ENCODE peak calls at places on chromosomes 2 and 18, in seven cellular contexts. One of them, this sample, is unnamed.

GRCh38 chr2:5925620-5926019 is 233.4 kb downstream of the SOX11 start:
- DNase-seq in astrocyte of the cerebellum: no peak
- DNase-seq in fibroblast of lung: no peak
- DNase-seq in fibroblast of the aortic adventitia: no peak
- DNase-seq in mammary epithelial cell: no peak
- DNase-seq in K562: no peak
- DNase-seq in GM12865: no peak
- DNase-seq in this sample: no peak

GRCh38 chr2:8416836-8417832 is 264.7 kb upstream of the ID2 start:
- DNase-seq in mammary epithelial cell: no peak
- DNase-seq in K562: no peak
- DNase-seq in astrocyte of the cerebellum: no peak
- DNase-seq in fibroblast of lung: no peak
- DNase-seq in GM12865: no peak
- DNase-seq in fibroblast of the aortic adventitia: no peak
- DNase-seq in this sample: no peak

GRCh38 chr2:83462881-83463280 is 996.2 kb downstream of the SUCLG1 start:
- DNase-seq in K562: no peak
- DNase-seq in fibroblast of lung: no peak
- DNase-seq in fibroblast of the aortic adventitia: no peak
- DNase-seq in astrocyte of the cerebellum: no peak
- DNase-seq in GM12865: no peak
- DNase-seq in mammary epithelial cell: no peak
- DNase-seq in this sample: no peak

GRCh38 chr18:37962316-37962966 is 396.8 kb upstream of the CELF4 start:
- DNase-seq in GM12865: no peak
- DNase-seq in mammary epithelial cell: no peak
- DNase-seq in astrocyte of the cerebellum: no peak
- DNase-seq in K562: no peak
- DNase-seq in fibroblast of the aortic adventitia: no peak
- DNase-seq in fibroblast of lung: no peak
- DNase-seq in this sample: no peak

GRCh38 chr2:11004206-11004605 is 92.5 kb downstream of the KCNF1 start:
- DNase-seq in astrocyte of the cerebellum: peak; percentile 26
- DNase-seq in fibroblast of lung: peak; percentile 42
- DNase-seq in GM12865: no peak
- DNase-seq in fibroblast of the aortic adventitia: peak; percentile 21
- DNase-seq in K562: no peak
- DNase-seq in mammary epithelial cell: peak; percentile 76
- DNase-seq in this sample: no peak

GRCh38 chr2:207167129-207167923 is 1.6 kb upstream of the KLF7 start:
- DNase-seq in astrocyte of the cerebellum: no peak
- DNase-seq in K562: no peak
- DNase-seq in fibroblast of lung: peak; percentile 83
- DNase-seq in GM12865: peak; percentile 59
- DNase-seq in mammary epithelial cell: peak; percentile 57
- DNase-seq in fibroblast of the aortic adventitia: peak; percentile 73
- DNase-seq in this sample: no peak

GRCh38 chr2:239114119-239114581 is 266.3 kb downstream of the TWIST2 start:
- DNase-seq in GM12865: no peak
- DNase-seq in astrocyte of the cerebellum: peak; percentile 20
- DNase-seq in fibroblast of the aortic adventitia: peak; percentile 56
- DNase-seq in mammary epithelial cell: no peak
- DNase-seq in fibroblast of lung: peak; percentile 34
- DNase-seq in K562: no peak
- DNase-seq in this sample: no peak

GRCh38 chr2:162060522-162060921 is 13.5 kb downstream of the DPP4 start:
- DNase-seq in mammary epithelial cell: no peak
- DNase-seq in astrocyte of the cerebellum: no peak
- DNase-seq in GM12865: no peak
- DNase-seq in fibroblast of the aortic adventitia: no peak
- DNase-seq in K562: no peak
- DNase-seq in fibroblast of lung: no peak
- DNase-seq in this sample: no peak

GRCh38 chr2:46014911-46015654 is 282.1 kb upstream of the EPAS1 start:
- DNase-seq in astrocyte of the cerebellum: no peak
- DNase-seq in fibroblast of lung: peak; percentile 36
- DNase-seq in fibroblast of the aortic adventitia: peak; percentile 67
- DNase-seq in GM12865: no peak
- DNase-seq in mammary epithelial cell: no peak
- DNase-seq in K562: no peak
- DNase-seq in this sample: no peak

GRCh38 chr2:232332940-232333259 is 45.7 kb upstream of the ALPP start:
- DNase-seq in K562: no peak
- DNase-seq in fibroblast of lung: no peak
- DNase-seq in fibroblast of the aortic adventitia: no peak
- DNase-seq in mammary epithelial cell: no peak
- DNase-seq in GM12865: no peak
- DNase-seq in astrocyte of the cerebellum: no peak
- DNase-seq in this sample: no peak

GRCh38 chr2:232335859-232336215 is 42.7 kb upstream of the ALPP start:
- DNase-seq in K562: no peak
- DNase-seq in astrocyte of the cerebellum: no peak
- DNase-seq in GM12865: no peak
- DNase-seq in mammary epithelial cell: no peak
- DNase-seq in fibroblast of the aortic adventitia: no peak
- DNase-seq in fibroblast of lung: no peak
- DNase-seq in this sample: no peak

GRCh38 chr2:232331071-232331470 is 47.5 kb upstream of the ALPP start:
- DNase-seq in K562: no peak
- DNase-seq in fibroblast of the aortic adventitia: no peak
- DNase-seq in fibroblast of lung: peak; percentile 39
- DNase-seq in mammary epithelial cell: no peak
- DNase-seq in astrocyte of the cerebellum: no peak
- DNase-seq in GM12865: no peak
- DNase-seq in this sample: no peak

GRCh38 chr2:232336241-232336736 is 42.3 kb upstream of the ALPP start:
- DNase-seq in fibroblast of lung: no peak
- DNase-seq in K562: no peak
- DNase-seq in fibroblast of the aortic adventitia: no peak
- DNase-seq in mammary epithelial cell: no peak
- DNase-seq in astrocyte of the cerebellum: no peak
- DNase-seq in GM12865: no peak
- DNase-seq in this sample: no peak

GRCh38 chr2:232333361-232334135 is 45.0 kb upstream of the ALPP start:
- DNase-seq in fibroblast of lung: no peak
- DNase-seq in K562: peak; percentile 21
- DNase-seq in fibroblast of the aortic adventitia: no peak
- DNase-seq in astrocyte of the cerebellum: no peak
- DNase-seq in GM12865: no peak
- DNase-seq in mammary epithelial cell: peak; percentile 73
- DNase-seq in this sample: no peak
- TF ChIP-seq CTCF in fibroblast of lung: peak; percentile 20
- TF ChIP-seq CTCF in K562: peak; percentile 32
- TF ChIP-seq CTCF in fibroblast of the aortic adventitia: peak; percentile 56
- TF ChIP-seq CTCF in astrocyte of the cerebellum: peak; percentile 73
- TF ChIP-seq CTCF in GM12865: peak; percentile 37
- TF ChIP-seq CTCF in mammary epithelial cell: peak; percentile 56
- TF ChIP-seq CTCF in this sample: peak; percentile 50

GRCh38 chr2:949384-949893 is 1.2 kb upstream of the SNTG2 start:
- DNase-seq in astrocyte of the cerebellum: no peak
- DNase-seq in fibroblast of the aortic adventitia: no peak
- DNase-seq in fibroblast of lung: no peak
- DNase-seq in K562: no peak
- DNase-seq in GM12865: no peak
- DNase-seq in mammary epithelial cell: no peak
- DNase-seq in this sample: no peak
- H3K4me3 ChIP-seq in astrocyte of the cerebellum: peak overlapping the region; percentile 34
- H3K4me3 ChIP-seq in fibroblast of the aortic adventitia: peak overlapping the region; percentile 9
- H3K4me3 ChIP-seq in fibroblast of lung: no peak overlapping the region
- H3K4me3 ChIP-seq in K562: no peak overlapping the region
- H3K4me3 ChIP-seq in GM12865: no peak overlapping the region
- H3K4me3 ChIP-seq in mammary epithelial cell: no peak overlapping the region
- H3K4me3 ChIP-seq in this sample: no peak overlapping the region

DNA sequence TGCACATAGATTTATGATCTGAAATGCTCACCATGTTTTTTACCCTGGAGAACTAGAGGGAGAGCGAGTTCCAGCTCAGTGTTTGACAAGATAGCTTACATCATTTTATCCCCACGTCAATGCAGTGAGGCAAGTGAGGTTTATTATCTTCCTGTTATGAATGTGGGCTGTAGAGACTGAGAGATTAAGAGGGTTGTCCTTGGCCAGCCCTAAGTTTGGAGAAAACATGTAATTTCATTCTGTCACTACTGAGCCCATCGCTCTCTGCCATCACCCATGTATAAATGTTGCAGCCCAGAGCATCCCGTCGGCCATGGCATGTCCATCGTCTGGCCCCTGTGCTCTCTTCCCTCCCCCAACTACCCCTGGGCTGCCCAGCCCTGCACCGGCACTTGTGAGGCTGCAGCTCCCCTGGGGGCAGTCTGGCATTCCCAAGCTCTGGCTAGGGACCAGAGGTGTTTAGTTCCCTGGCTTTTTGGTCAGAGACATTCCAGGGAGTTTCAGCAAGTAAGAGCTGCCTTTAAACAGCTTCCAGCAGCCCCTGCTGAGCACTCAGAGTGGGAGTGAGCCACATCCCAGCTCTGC is 136.7 kb downstream of the ANTXR1 start:
- DNase-seq in K562: no peak
- DNase-seq in astrocyte of the cerebellum: peak; percentile 69
- DNase-seq in GM12865: no peak
- DNase-seq in fibroblast of the aortic adventitia: peak; percentile 86
- DNase-seq in mammary epithelial cell: no peak
- DNase-seq in fibroblast of lung: peak; percentile 46
- DNase-seq in this sample: no peak
- TF ChIP-seq CTCF in K562: no peak
- TF ChIP-seq CTCF in astrocyte of the cerebellum: no peak
- TF ChIP-seq CTCF in GM12865: no peak
- TF ChIP-seq CTCF in fibroblast of the aortic adventitia: no peak
- TF ChIP-seq CTCF in mammary epithelial cell: no peak
- TF ChIP-seq CTCF in fibroblast of lung: no peak
- TF ChIP-seq CTCF in this sample: no peak

DNA sequence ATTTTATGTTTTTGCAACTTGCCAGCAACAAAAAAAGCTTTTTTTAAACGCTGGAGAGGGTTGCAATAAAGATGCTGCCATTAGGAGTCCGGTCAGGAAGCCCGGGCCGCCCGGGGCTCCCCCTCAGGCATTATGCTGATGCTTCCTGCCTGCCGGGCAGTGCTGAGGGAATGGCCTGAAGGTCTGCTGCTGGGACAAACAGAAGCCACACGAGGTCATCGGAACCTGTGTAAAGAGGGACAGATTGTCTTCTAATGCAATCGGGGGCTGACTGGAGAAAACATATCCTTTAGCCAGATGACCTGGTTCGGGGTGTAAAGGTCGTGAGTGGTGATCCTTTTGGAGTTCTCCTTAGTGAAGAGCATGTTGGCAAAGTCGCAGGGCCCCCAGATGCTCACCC is 2.3 kb downstream of the IMPA2 start:
- DNase-seq in K562: no peak
- DNase-seq in fibroblast of lung: no peak
- DNase-seq in astrocyte of the cerebellum: no peak
- DNase-seq in fibroblast of the aortic adventitia: no peak
- DNase-seq in mammary epithelial cell: no peak
- DNase-seq in GM12865: no peak
- DNase-seq in this sample: no peak
- H3K4me3 ChIP-seq in K562: no peak overlapping the region
- H3K4me3 ChIP-seq in fibroblast of lung: no peak overlapping the region
- H3K4me3 ChIP-seq in astrocyte of the cerebellum: no peak overlapping the region
- H3K4me3 ChIP-seq in fibroblast of the aortic adventitia: no peak overlapping the region
- H3K4me3 ChIP-seq in mammary epithelial cell: no peak overlapping the region
- H3K4me3 ChIP-seq in GM12865: no peak overlapping the region
- H3K4me3 ChIP-seq in this sample: no peak overlapping the region

GRCh38 chr2:63840785-63841253 is 877 bp upstream of the UGP2 start:
- DNase-seq in fibroblast of lung: peak; percentile 97
- DNase-seq in mammary epithelial cell: peak; percentile 97
- DNase-seq in astrocyte of the cerebellum: peak; percentile 94
- DNase-seq in GM12865: peak; percentile 99
- DNase-seq in fibroblast of the aortic adventitia: peak; percentile 96
- DNase-seq in K562: peak; percentile 95
- DNase-seq in this sample: peak; percentile 94
- TF ChIP-seq CTCF in fibroblast of lung: no peak
- TF ChIP-seq CTCF in mammary epithelial cell: peak; percentile 13
- TF ChIP-seq CTCF in astrocyte of the cerebellum: no peak
- TF ChIP-seq CTCF in GM12865: peak; percentile 9
- TF ChIP-seq CTCF in fibroblast of the aortic adventitia: peak; percentile 22
- TF ChIP-seq CTCF in K562: no peak
- TF ChIP-seq CTCF in this sample: no peak

DNA sequence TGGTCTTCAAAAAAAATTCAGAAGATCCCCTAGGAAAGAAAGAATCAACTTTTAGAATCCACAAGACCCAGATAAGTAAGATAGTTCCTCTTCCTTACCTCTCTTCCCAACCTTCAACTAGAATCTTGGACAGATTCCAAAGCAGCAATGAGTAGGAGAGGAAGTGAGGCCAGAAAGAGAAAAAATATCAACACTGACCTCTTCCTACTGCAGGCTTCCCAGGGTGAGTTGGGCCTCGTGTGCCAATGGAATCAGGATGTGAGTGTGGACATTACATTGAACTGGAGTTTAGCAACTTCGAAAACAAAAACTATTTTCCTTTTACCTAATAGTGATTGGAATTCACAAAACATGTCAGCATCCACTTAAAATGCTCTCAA is 102.5 kb upstream of the PIEZO2 start:
- DNase-seq in fibroblast of the aortic adventitia: peak; percentile 26
- DNase-seq in fibroblast of lung: peak; percentile 22
- DNase-seq in GM12865: no peak
- DNase-seq in astrocyte of the cerebellum: no peak
- DNase-seq in mammary epithelial cell: no peak
- DNase-seq in K562: no peak
- DNase-seq in this sample: no peak
- H3K4me3 ChIP-seq in fibroblast of the aortic adventitia: no peak overlapping the region
- H3K4me3 ChIP-seq in fibroblast of lung: no peak overlapping the region
- H3K4me3 ChIP-seq in GM12865: no peak overlapping the region
- H3K4me3 ChIP-seq in astrocyte of the cerebellum: no peak overlapping the region
- H3K4me3 ChIP-seq in mammary epithelial cell: no peak overlapping the region
- H3K4me3 ChIP-seq in K562: no peak overlapping the region
- H3K4me3 ChIP-seq in this sample: no peak overlapping the region

This sample was measured in GM12864.